ENCODE peak calls at places on chromosomes 11 and 22, in seven cellular contexts. Z is substantia nigra, S is epithelial cell of prostate, F is uterus, X is mammary epithelial cell, L is Panc1, M is aorta. G is an unnamed sample.

GRCh38 chr11:117944554-117944953 is 15.4 kb upstream of the TMPRSS13 start:
- DNase-seq in Z (no peak), S (no peak), F (no peak), X (no peak), L (no peak), M (no peak), G (no peak)

GRCh38 chr11:86192858-86193257 is 51.7 kb upstream of the EED start:
- DNase-seq in Z (no peak), S (no peak), F (no peak), X (no peak), L (no peak), M (no peak), G (no peak)

GRCh38 chr11:111983187-111983986 is 41.8 kb upstream of the DLAT start:
- DNase-seq in Z (no peak), S (no peak), F (no peak), X (no peak), L (no peak), M (no peak), G (peak)

GRCh38 chr11:1922411-1923113 is 3.1 kb downstream of the TNNT3 start:
- DNase-seq in Z (no peak), S (no peak), F (peak), X (no peak), L (no peak), M (peak), G (peak)

GRCh38 chr11:2928605-2929510 is at the start of gene PHLDA2:
- DNase-seq in Z (no peak), S (no peak), F (no peak), X (peak), L (no peak), M (peak), G (peak)

GRCh38 chr11:98104249-98104648 is 916.5 kb upstream of the CNTN5 start:
- DNase-seq in Z (no peak), S (no peak), F (no peak), X (no peak), L (no peak), M (no peak), G (no peak)

GRCh38 chr11:45335434-45335833 is 49.3 kb upstream of the SYT13 start:
- DNase-seq in Z (no peak), S (no peak), F (no peak), X (no peak), L (no peak), M (no peak), G (no peak)

GRCh38 chr11:113147249-113147648 is 167.1 kb upstream of the TTC12 start:
- DNase-seq in Z (peak), S (no peak), F (no peak), X (no peak), L (no peak), M (no peak), G (no peak)

DNA sequence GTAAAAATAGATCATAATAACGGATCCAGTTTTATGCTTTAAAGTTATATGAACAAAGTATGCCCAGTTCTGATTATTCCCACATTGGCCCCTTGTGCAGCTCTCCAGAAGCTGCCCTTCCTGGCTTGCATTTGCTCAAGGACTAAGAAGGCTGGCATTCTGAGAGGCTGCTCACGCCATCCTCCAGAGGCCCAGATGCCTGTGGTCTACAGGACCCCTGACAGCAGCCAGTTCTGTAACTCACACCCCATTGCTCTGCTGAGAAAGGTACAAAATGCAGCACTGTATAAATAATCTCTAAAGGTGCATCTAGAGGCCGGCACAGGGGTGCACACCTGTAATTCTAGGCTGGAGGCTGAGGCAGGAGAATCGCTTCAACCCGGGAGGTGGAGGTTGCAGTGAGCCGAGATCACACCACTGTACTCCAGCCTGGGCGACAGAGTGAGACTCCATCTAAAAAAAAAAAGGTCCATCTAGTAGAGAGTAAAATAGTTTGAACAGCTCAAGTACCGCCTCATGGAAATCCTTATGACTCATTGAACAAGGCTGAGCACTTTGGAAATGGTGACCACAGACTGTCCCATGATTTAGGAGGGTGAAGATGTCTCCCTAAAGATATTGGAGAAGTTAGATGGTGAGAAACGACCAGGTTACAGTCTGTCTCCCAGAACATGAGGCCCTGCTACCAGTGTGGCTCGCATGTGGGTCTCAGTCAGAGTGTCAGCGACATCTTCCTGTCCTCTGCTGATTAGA is 56.2 kb downstream of the KREMEN1 start:
- DNase-seq in Z (no peak), S (no peak), F (no peak), X (no peak), L (no peak), M (no peak), G (no peak)
- H3K27ac ChIP-seq in Z (no peak), S (no peak), F (no peak), X (no peak), L (no peak), M (no peak), G (peak)

DNA sequence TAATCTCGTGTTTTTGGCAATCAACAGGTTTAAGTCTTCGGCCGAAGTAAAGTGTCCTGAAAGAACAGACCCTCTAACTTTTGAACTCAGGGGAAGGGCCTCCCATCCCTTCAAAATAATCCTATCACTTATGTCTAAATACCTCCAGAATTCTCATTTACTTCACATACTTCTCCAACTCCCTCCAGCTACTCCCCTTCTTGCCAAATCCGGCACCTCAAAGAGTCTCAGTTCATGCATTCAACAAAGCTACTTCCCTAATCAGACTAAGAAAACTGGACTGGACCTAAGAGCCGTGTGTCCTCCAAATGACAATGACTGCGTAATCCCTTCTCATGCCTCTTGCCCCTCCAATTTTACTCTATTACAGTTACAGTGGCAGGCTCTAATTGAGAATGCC is 1.3 kb downstream of the DDB1 start:
- DNase-seq in Z (no peak), S (no peak), F (no peak), X (no peak), L (no peak), M (no peak), G (peak)
- H3K27ac ChIP-seq in Z (no peak), S (no peak), F (no peak), X (peak), L (peak), M (no peak), G (no peak)

DNA sequence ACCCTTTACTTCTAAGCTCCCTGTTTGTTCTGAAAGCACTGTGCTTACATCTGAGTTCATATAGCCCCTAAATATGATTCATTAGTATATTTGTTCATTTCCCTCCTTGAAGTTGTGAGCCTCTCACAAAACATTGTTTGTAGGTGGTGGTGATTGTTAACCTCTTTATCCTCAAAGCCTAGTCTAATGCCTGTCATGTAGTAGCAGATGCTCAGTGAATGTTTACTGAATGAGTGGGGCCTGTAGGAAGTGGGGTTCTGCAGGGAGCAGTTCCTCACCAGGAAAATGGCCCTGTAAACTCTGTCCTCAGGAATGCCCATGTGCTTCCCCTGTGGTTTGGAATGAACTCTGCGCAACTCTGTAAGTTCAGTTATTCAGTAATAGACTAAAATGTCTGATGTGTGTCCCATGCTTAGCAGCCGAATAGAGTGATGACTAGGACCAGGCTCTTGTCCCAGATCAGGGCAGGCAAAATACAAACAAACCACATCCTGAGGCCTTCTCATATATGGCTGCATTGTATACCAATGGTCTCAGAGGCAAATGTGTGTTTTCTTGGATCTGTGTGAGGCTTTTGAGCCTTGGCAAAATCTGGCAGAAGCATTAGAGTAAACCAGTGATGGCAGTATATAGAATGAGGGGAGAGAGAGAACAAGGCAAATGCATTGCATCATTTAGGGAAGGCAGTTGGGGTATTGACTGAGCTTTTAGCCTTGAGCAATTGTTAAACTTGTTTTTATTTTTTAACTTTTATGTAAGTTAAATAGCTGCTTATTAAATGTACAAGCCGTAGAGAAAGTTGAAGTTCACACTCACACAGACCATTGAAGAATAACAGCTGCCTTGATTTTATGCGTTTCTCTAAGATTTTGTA is 91.4 kb upstream of the BIRC3 start:
- DNase-seq in Z (no peak), S (peak), F (no peak), X (peak), L (no peak), M (no peak), G (no peak)
- H3K27ac ChIP-seq in Z (no peak), S (peak), F (peak), X (peak), L (peak), M (peak), G (peak)

GRCh38 chr22:39992088-39992826 is 2.5 kb upstream of the FAM83F start:
- DNase-seq in Z (no peak), S (no peak), F (no peak), X (no peak), L (no peak), M (no peak), G (no peak)
- H3K27ac ChIP-seq in Z (no peak), S (no peak), F (no peak), X (no peak), L (no peak), M (no peak), G (no peak)

GRCh38 chr22:38997518-38997917 is 15.4 kb downstream of the APOBEC3B start:
- DNase-seq in Z (no peak), S (no peak), F (no peak), X (no peak), L (no peak), M (peak), G (no peak)
- H3K27ac ChIP-seq in Z (no peak), S (no peak), F (no peak), X (no peak), L (no peak), M (no peak), G (no peak)